ENCODE peak calls at places on chromosome 14, in five cellular contexts. One of them, this sample, is unnamed.
A peak's percentile ranks its signal among the peaks of the same experiment; 100 is the strongest.

GRCh38 chr14:39426605-39427004 is 5.6 kb downstream of the FBXO33 start:
- DNase-seq in iPS DF 6.9: no peak
- DNase-seq in psoas muscle: no peak
- DNase-seq in cardiac muscle cell: no peak
- DNase-seq in mucosa of descending colon: no peak
- DNase-seq in this sample: no peak

GRCh38 chr14:74510955-74511354 is 17.4 kb downstream of the ISCA2 start:
- DNase-seq in iPS DF 6.9: no peak
- DNase-seq in cardiac muscle cell: no peak
- DNase-seq in mucosa of descending colon: peak; percentile 5
- DNase-seq in psoas muscle: peak; percentile 30
- DNase-seq in this sample: no peak

GRCh38 chr14:101083564-101084435 is 180.3 kb upstream of the RTL1 start:
- DNase-seq in iPS DF 6.9: no peak
- DNase-seq in cardiac muscle cell: no peak
- DNase-seq in mucosa of descending colon: no peak
- DNase-seq in psoas muscle: no peak
- DNase-seq in this sample: peak; percentile 8

GRCh38 chr14:51004352-51004800 is 60.1 kb upstream of the PYGL start:
- DNase-seq in cardiac muscle cell: peak; percentile 45
- DNase-seq in psoas muscle: peak; percentile 58
- DNase-seq in mucosa of descending colon: no peak
- DNase-seq in iPS DF 6.9: no peak
- DNase-seq in this sample: peak; percentile 38

GRCh38 chr14:53742226-53742607 is 214.4 kb downstream of the BMP4 start:
- DNase-seq in cardiac muscle cell: no peak
- DNase-seq in mucosa of descending colon: no peak
- DNase-seq in psoas muscle: no peak
- DNase-seq in iPS DF 6.9: peak; percentile 35
- DNase-seq in this sample: no peak

GRCh38 chr14:21278632-21279031 is 1.3 kb upstream of the RPGRIP1 start:
- DNase-seq in iPS DF 6.9: no peak
- DNase-seq in psoas muscle: no peak
- DNase-seq in cardiac muscle cell: no peak
- DNase-seq in mucosa of descending colon: no peak
- DNase-seq in this sample: no peak

GRCh38 chr14:94332063-94332583 is 9.0 kb upstream of the SERPINA6 start:
- DNase-seq in iPS DF 6.9: no peak
- DNase-seq in cardiac muscle cell: no peak
- DNase-seq in mucosa of descending colon: no peak
- DNase-seq in psoas muscle: no peak
- DNase-seq in this sample: no peak

GRCh38 chr14:73924337-73924736 is 25.6 kb downstream of the FAM161B start:
- DNase-seq in cardiac muscle cell: no peak
- DNase-seq in iPS DF 6.9: no peak
- DNase-seq in mucosa of descending colon: no peak
- DNase-seq in psoas muscle: no peak
- DNase-seq in this sample: no peak

GRCh38 chr14:21852061-21852664 is 178.5 kb upstream of the OR4E1 start:
- DNase-seq in psoas muscle: peak; percentile 52
- DNase-seq in iPS DF 6.9: peak; percentile 54
- DNase-seq in mucosa of descending colon: peak; percentile 59
- DNase-seq in cardiac muscle cell: peak; percentile 71
- DNase-seq in this sample: peak; percentile 48

GRCh38 chr14:75301666-75302325 is 23.2 kb downstream of the FOS start:
- DNase-seq in psoas muscle: peak; percentile 61
- DNase-seq in mucosa of descending colon: peak; percentile 65
- DNase-seq in cardiac muscle cell: no peak
- DNase-seq in iPS DF 6.9: no peak
- DNase-seq in this sample: peak; percentile 59

GRCh38 chr14:105531088-105531957 is 4.9 kb downstream of the TMEM121 start:
- DNase-seq in mucosa of descending colon: no peak
- DNase-seq in cardiac muscle cell: no peak
- DNase-seq in iPS DF 6.9: no peak
- DNase-seq in psoas muscle: peak; percentile 30
- DNase-seq in this sample: no peak

GRCh38 chr14:104582005-104582404 is 2.4 kb downstream of the C14orf180 start:
- DNase-seq in iPS DF 6.9: no peak
- DNase-seq in cardiac muscle cell: no peak
- DNase-seq in mucosa of descending colon: no peak
- DNase-seq in psoas muscle: peak; percentile 69
- DNase-seq in this sample: no peak

GRCh38 chr14:50524071-50524470 is 8.3 kb downstream of the MAP4K5 start:
- DNase-seq in mucosa of descending colon: no peak
- DNase-seq in psoas muscle: no peak
- DNase-seq in cardiac muscle cell: no peak
- DNase-seq in iPS DF 6.9: no peak
- DNase-seq in this sample: no peak

GRCh38 chr14:100080206-100080605 is 15.0 kb downstream of the EVL start:
- DNase-seq in iPS DF 6.9: no peak
- DNase-seq in mucosa of descending colon: no peak
- DNase-seq in cardiac muscle cell: no peak
- DNase-seq in psoas muscle: no peak
- DNase-seq in this sample: no peak
- H3K9me3 ChIP-seq in iPS DF 6.9: no peaks in the 10 kb centered on the region
- H3K9me3 ChIP-seq in mucosa of descending colon: no peaks in the 10 kb centered on the region
- H3K9me3 ChIP-seq in cardiac muscle cell: no peaks in the 10 kb centered on the region
- H3K9me3 ChIP-seq in psoas muscle: no peaks in the 10 kb centered on the region
- H3K9me3 ChIP-seq in this sample: no peaks in the 10 kb centered on the region

GRCh38 chr14:56632192-56632591 is 52.6 kb downstream of the TMEM260 start:
- DNase-seq in iPS DF 6.9: no peak
- DNase-seq in cardiac muscle cell: no peak
- DNase-seq in psoas muscle: no peak
- DNase-seq in mucosa of descending colon: no peak
- DNase-seq in this sample: no peak
- H3K9me3 ChIP-seq in iPS DF 6.9: no peaks in the 10 kb centered on the region
- H3K9me3 ChIP-seq in cardiac muscle cell: no peaks in the 10 kb centered on the region
- H3K9me3 ChIP-seq in psoas muscle: peaks cover 25% of the 10 kb centered on the region
- H3K9me3 ChIP-seq in mucosa of descending colon: peaks cover 11% of the 10 kb centered on the region
- H3K9me3 ChIP-seq in this sample: peaks cover 7% of the 10 kb centered on the region

GRCh38 chr14:27484633-27485032 is 886.8 kb upstream of the NOVA1 start:
- DNase-seq in mucosa of descending colon: no peak
- DNase-seq in cardiac muscle cell: no peak
- DNase-seq in iPS DF 6.9: no peak
- DNase-seq in psoas muscle: no peak
- DNase-seq in this sample: no peak
- H3K9me3 ChIP-seq in mucosa of descending colon: no peaks in the 10 kb centered on the region
- H3K9me3 ChIP-seq in cardiac muscle cell: no peaks in the 10 kb centered on the region
- H3K9me3 ChIP-seq in iPS DF 6.9: no peaks in the 10 kb centered on the region
- H3K9me3 ChIP-seq in psoas muscle: no peaks in the 10 kb centered on the region
- H3K9me3 ChIP-seq in this sample: no peaks in the 10 kb centered on the region

DNA sequence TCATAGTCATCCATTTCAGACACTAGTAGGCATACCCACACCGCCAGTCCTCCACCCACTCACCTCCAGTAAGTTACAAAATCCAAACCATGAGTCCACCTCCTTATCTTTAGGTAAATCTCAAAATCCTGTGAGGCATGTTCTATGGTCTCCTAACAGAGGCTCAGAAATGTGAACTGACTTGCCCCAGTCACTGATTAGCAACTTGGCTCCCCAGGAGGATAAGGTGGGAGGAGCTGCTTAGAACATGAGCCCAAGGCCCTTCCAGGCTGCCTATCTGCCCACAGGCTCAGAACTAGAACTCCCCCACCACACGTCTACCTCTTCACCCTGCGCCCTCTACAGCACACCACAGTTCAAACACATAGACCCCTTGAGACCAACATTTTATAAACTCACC is 19.9 kb downstream of the SETD3 start:
- DNase-seq in psoas muscle: no peak
- DNase-seq in iPS DF 6.9: no peak
- DNase-seq in mucosa of descending colon: no peak
- DNase-seq in cardiac muscle cell: no peak
- DNase-seq in this sample: no peak
- H3K9me3 ChIP-seq in psoas muscle: no peaks in the 10 kb centered on the region
- H3K9me3 ChIP-seq in iPS DF 6.9: no peaks in the 10 kb centered on the region
- H3K9me3 ChIP-seq in mucosa of descending colon: no peaks in the 10 kb centered on the region
- H3K9me3 ChIP-seq in cardiac muscle cell: no peaks in the 10 kb centered on the region
- H3K9me3 ChIP-seq in this sample: no peaks in the 10 kb centered on the region

GRCh38 chr14:42079911-42080310 is 473.2 kb downstream of the LRFN5 start:
- DNase-seq in cardiac muscle cell: no peak
- DNase-seq in iPS DF 6.9: no peak
- DNase-seq in mucosa of descending colon: no peak
- DNase-seq in psoas muscle: no peak
- DNase-seq in this sample: no peak

DNA sequence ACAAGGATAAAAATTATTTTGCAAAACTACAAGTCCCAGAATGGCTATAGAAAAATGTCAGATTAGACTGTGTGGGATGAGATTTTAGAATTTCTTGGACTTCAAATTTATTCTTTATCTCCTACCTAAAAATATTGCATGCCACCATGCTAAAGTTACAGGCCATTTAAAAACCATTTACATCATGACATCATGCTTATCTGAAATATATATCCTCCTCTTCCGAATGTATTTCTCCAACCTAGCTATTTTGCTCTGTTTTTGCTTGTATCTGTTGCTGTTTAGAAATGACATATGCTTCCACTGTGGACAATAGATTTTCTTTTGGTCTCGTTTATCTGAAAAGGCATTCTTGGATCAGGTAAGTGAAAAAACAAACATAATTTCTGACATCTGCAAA is 471.7 kb downstream of the LRFN5 start:
- DNase-seq in cardiac muscle cell: no peak
- DNase-seq in mucosa of descending colon: no peak
- DNase-seq in psoas muscle: no peak
- DNase-seq in iPS DF 6.9: no peak
- DNase-seq in this sample: no peak
- H3K9me3 ChIP-seq in cardiac muscle cell: no peaks in the 10 kb centered on the region
- H3K9me3 ChIP-seq in mucosa of descending colon: no peaks in the 10 kb centered on the region
- H3K9me3 ChIP-seq in psoas muscle: no peaks in the 10 kb centered on the region
- H3K9me3 ChIP-seq in iPS DF 6.9: no peaks in the 10 kb centered on the region
- H3K9me3 ChIP-seq in this sample: no peaks in the 10 kb centered on the region

DNA sequence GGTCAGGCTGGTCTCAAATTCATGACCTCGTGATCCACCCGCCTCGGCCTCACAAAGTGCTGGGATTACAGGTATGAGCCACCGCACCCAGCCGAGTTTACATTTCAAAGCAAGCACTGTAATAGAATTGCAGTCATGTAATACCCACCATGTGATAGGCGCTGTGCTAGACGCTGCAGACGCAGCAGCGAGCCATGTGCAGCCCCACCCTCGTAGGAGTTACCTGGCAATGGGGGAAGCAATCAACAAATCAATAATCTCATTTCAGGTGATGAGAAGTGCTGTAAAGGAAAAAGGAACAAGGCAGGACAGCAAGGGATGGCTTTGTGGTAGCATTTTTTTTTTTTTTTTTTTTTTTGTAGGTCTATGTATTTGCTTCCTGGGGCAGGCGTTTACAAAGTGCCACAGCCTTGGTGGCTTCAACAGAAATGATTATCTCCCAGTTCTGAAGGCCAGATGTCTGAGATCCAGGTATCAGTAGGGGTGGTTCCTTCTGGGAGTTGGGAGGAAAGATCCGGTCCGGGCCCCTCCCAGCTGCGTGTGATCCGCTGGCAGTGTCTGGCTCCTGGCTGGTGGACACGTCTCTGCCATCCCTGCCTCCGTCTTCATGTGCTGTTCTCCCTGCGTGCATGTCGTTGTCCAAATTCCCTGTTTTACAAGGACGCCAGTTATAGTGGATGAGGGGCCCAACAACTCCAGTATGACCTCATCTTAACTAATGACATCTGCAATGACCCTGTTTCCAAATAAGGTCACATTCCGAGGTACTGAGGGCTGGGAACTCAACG is 72.8 kb downstream of the TNFAIP2 start:
- DNase-seq in iPS DF 6.9: no peak
- DNase-seq in mucosa of descending colon: peak; percentile 39
- DNase-seq in cardiac muscle cell: no peak
- DNase-seq in psoas muscle: no peak
- DNase-seq in this sample: peak; percentile 29
- H3K9me3 ChIP-seq in iPS DF 6.9: no peaks in the 10 kb centered on the region
- H3K9me3 ChIP-seq in mucosa of descending colon: no peaks in the 10 kb centered on the region
- H3K9me3 ChIP-seq in cardiac muscle cell: no peaks in the 10 kb centered on the region
- H3K9me3 ChIP-seq in psoas muscle: no peaks in the 10 kb centered on the region
- H3K9me3 ChIP-seq in this sample: no peaks in the 10 kb centered on the region

DNA sequence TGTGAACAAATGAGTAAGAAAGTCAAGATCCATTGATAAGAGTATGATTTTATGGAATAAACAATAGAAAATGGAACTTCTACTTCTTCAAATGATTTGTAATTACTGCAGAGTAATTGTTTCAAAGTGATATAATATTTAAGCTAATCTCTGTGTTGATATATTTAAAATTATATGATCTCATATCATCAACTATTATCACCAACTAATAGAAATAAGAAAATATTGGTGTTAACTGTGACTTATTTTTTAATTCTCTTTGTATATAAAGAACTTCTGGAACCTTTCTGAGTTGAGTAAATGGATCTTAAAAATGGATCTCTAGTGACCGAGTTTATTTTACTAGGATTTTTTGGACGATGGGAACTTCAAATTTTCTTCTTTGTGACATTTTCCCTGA is at the start of gene OR4L1:
- DNase-seq in iPS DF 6.9: no peak
- DNase-seq in cardiac muscle cell: no peak
- DNase-seq in psoas muscle: no peak
- DNase-seq in mucosa of descending colon: no peak
- DNase-seq in this sample: no peak
- H3K9me3 ChIP-seq in iPS DF 6.9: peaks cover 10% of the 10 kb centered on the region
- H3K9me3 ChIP-seq in cardiac muscle cell: peaks cover 3% of the 10 kb centered on the region
- H3K9me3 ChIP-seq in psoas muscle: no peaks in the 10 kb centered on the region
- H3K9me3 ChIP-seq in mucosa of descending colon: peaks cover 46% of the 10 kb centered on the region
- H3K9me3 ChIP-seq in this sample: no peaks in the 10 kb centered on the region

GRCh38 chr14:25197885-25198284 is 147.9 kb upstream of the STXBP6 start:
- DNase-seq in cardiac muscle cell: no peak
- DNase-seq in psoas muscle: no peak
- DNase-seq in iPS DF 6.9: no peak
- DNase-seq in mucosa of descending colon: no peak
- DNase-seq in this sample: no peak
- H3K9me3 ChIP-seq in cardiac muscle cell: no peaks in the 10 kb centered on the region
- H3K9me3 ChIP-seq in psoas muscle: no peaks in the 10 kb centered on the region
- H3K9me3 ChIP-seq in iPS DF 6.9: no peaks in the 10 kb centered on the region
- H3K9me3 ChIP-seq in mucosa of descending colon: no peaks in the 10 kb centered on the region
- H3K9me3 ChIP-seq in this sample: no peaks in the 10 kb centered on the region